ENCODE peak calls at places on chromosomes 2 and 18, in four cellular contexts. T is K562, O is GM12878, J is HEK293T. L is an unnamed sample.

GRCh38 chr2:44805836-44806235 is 135.7 kb upstream of the SIX3 start:
- DNase-seq in T (no peak), O (no peak), J (no peak), L (no peak)

GRCh38 chr2:9780368-9781130 is 62.7 kb upstream of the TAF1B start:
- DNase-seq in O (no peak), J (no peak), T (no peak), L (no peak)

GRCh38 chr2:72274284-72274869 is 126.7 kb upstream of the CYP26B1 start:
- DNase-seq in O (no peak), T (no peak), J (no peak), L (no peak)

GRCh38 chr18:5543854-5544389 is at the start of gene EPB41L3:
- DNase-seq in J (peak; percentile 21), O (no peak), T (no peak), L (no peak)

GRCh38 chr2:105469781-105470180 is 70.9 kb upstream of the FHL2 start:
- DNase-seq in T (no peak), O (no peak), J (no peak), L (no peak)

GRCh38 chr2:104755026-104755856 is 98.7 kb upstream of the POU3F3 start:
- DNase-seq in T (no peak), O (no peak), J (no peak), L (no peak)

GRCh38 chr2:48357351-48357750 is 172.6 kb upstream of the STON1 start:
- DNase-seq in J (no peak), O (no peak), T (no peak), L (no peak)

GRCh38 chr2:97745474-97746172 is 32.2 kb downstream of the ZAP70 start:
- DNase-seq in J (no peak), T (no peak), O (peak; percentile 21), L (no peak)

GRCh38 chr18:24094561-24094960 is 44.3 kb upstream of the CABYR start:
- DNase-seq in T (no peak), O (no peak), J (no peak), L (no peak)

GRCh38 chr2:37349376-37349775 is 4.9 kb downstream of the QPCT start:
- DNase-seq in O (no peak), T (no peak), J (no peak), L (peak; percentile 27)

GRCh38 chr2:191895195-191895594 is 48.3 kb upstream of the CAVIN2 start:
- DNase-seq in T (no peak), O (no peak), J (no peak), L (no peak)

GRCh38 chr2:191899442-191899841 is 52.6 kb upstream of the CAVIN2 start:
- DNase-seq in J (no peak), T (no peak), O (no peak), L (no peak)

GRCh38 chr2:191892391-191892790 is 45.5 kb upstream of the CAVIN2 start:
- DNase-seq in O (no peak), J (no peak), T (no peak), L (no peak)

GRCh38 chr2:191895743-191896142 is 48.9 kb upstream of the CAVIN2 start:
- DNase-seq in J (no peak), O (no peak), T (no peak), L (no peak)

GRCh38 chr2:191894681-191895147 is 47.8 kb upstream of the CAVIN2 start:
- DNase-seq in J (no peak), T (no peak), O (no peak), L (no peak)
- TF ChIP-seq TARDBP in J (no peak), T (no peak), O (no peak), L (no peak)

DNA sequence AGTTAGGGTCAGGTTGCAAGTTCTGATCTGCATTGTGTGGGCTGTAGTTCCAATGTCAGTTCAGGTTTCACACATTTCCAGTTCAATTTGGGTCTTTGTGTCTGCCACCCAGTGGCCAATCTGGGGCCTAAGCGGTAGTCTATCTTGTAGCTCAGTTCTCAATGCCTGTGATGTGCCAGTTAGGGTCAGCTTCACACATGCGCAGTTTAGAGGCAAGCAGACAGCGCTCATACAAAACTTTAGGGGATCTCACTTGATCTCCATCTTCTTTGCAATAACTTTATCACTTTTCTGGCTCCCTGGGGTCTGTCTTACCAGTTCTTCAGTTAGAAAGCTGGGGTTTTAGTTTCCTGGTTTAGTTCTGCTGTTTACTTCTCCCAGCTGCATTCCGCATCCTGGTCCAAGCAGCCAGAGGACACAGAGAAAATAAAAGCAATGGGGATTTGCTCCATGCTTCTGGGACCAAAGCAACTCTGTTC is 11.0 kb upstream of the ZNF24 start:
- DNase-seq in J (peak; percentile 87), O (no peak), T (peak; percentile 32), L (peak; percentile 85)
- TF ChIP-seq TARDBP in J (no peak), O (no peak), T (no peak), L (no peak)

DNA sequence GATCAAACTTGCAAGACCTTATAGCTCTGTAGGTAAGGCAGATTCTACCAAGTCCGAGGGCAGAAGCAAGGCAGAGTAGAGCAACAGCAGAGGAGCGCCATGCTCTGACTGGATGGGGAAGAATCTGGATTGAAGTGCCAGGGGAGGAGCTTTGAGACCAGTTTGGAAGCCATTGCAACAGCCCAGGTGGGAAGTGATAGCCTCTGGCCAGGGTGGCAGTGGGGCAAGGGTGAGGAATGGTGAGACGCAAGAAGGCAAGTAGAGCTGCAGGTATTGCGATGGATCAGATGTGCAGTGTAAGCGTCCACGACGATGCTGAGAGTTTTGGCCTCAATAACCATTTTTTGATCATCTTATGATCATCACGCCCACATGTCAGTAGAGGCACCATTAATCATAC is 134.2 kb upstream of the APCDD1 start:
- DNase-seq in J (no peak), T (no peak), O (no peak), L (no peak)
- TF ChIP-seq TARDBP in J (no peak), T (no peak), O (no peak), L (no peak)

DNA sequence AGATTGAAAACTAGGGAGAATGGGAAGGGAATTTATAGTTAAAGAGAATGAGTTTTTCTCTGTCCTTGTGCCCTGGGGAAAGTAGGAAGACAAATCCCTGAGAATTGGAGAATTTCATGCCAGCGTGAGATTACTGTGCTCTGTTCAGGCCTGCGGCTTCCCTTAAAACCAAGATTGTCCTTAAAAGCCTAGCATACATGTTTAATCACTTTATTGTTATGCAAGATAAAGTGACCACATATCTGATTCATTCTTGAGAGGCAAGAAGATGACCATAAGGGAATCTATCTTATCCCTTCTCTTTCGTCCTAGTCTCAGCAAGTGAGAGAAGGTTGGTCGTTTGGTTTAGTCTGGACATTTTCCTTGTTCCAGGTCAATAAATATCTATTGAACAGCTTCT is 75.9 kb downstream of the ADCYAP1 start:
- DNase-seq in O (no peak), J (no peak), T (no peak), L (no peak)
- TF ChIP-seq TARDBP in O (no peak), J (no peak), T (no peak), L (no peak)

GRCh38 chr2:218802595-218802994 is 20.6 kb downstream of the CYP27A1 start:
- DNase-seq in T (no peak), O (peak; percentile 7), J (no peak), L (no peak)
- TF ChIP-seq TARDBP in T (no peak), O (no peak), J (no peak), L (no peak)

GRCh38 chr18:8480506-8481328 is 128.5 kb upstream of the RAB12 start:
- DNase-seq in J (peak; percentile 44), O (no peak), T (no peak), L (peak; percentile 38)
- TF ChIP-seq TARDBP in J (no peak), O (no peak), T (no peak), L (no peak)

DNA sequence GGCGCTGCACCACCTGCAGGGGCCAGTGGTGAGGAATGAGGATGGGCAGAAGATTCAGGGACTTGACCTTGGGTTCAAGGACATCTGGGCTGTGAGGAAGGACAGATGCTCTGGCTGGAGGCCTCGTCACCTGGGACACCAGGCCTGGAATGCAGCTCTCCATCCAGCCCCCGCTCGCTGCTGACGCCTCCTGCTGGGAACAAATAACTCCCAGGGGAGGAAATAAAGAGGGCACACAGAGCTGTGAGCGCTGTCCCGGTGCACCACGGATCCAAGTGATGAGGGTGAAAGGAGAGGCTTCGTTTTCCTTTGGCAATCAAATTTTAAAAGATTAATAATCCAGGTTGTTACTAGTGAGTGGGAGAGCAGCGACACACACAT is 368.0 kb upstream of the MYT1L start:
- DNase-seq in O (no peak), J (no peak), T (no peak), L (no peak)
- TF ChIP-seq TARDBP in O (no peak), J (no peak), T (no peak), L (no peak)